ENCODE peak calls at places on chromosomes 5 and 9, in five cellular contexts. T is ovary, Q is colonic mucosa, P is cardiac muscle cell, G is esophagus squamous epithelium. E is an unnamed sample.

GRCh38 chr5:64221911-64222310 is 56.3 kb downstream of the RNF180 start:
- DNase-seq in Q (no peak), P (no peak), T (no peak), G (no peak), E (no peak)

GRCh38 chr5:159022178-159022556 is 77.5 kb downstream of the EBF1 start:
- DNase-seq in Q (peak; percentile 28), T (peak; percentile 53), P (no peak), G (no peak), E (peak; percentile 85)

GRCh38 chr9:128846680-128847030 is 17.1 kb upstream of the SPOUT1 start:
- DNase-seq in G (no peak), Q (no peak), P (no peak), T (no peak), E (no peak)

GRCh38 chr9:133950206-133950915 is 41.8 kb downstream of the VAV2 start:
- DNase-seq in G (no peak), Q (no peak), P (no peak), T (no peak), E (peak; percentile 39)

GRCh38 chr5:116575635-116576042 is 1.0 kb upstream of the SEMA6A start:
- DNase-seq in P (peak; percentile 63), G (no peak), T (peak; percentile 28), Q (peak; percentile 49), E (no peak)

GRCh38 chr9:89313842-89314241 is 2.8 kb downstream of the CKS2 start:
- DNase-seq in G (no peak), P (no peak), T (no peak), Q (no peak), E (no peak)

GRCh38 chr5:43193171-43193951 is 1.3 kb downstream of the NIM1K start:
- DNase-seq in T (no peak), Q (no peak), G (no peak), P (no peak), E (no peak)

GRCh38 chr9:112493738-112494137 is 7.1 kb downstream of the KIAA1958 start:
- DNase-seq in T (peak; percentile 30), G (no peak), P (no peak), Q (no peak), E (no peak)

GRCh38 chr5:132483661-132484385 is 6.8 kb downstream of the IRF1 start:
- DNase-seq in T (no peak), G (no peak), Q (no peak), P (no peak), E (peak; percentile 44)
- H3K36me3 ChIP-seq in T (no peaks in the 10 kb centered on the region), G (peaks cover 73% of the 10 kb centered on the region), Q (peaks cover 42% of the 10 kb centered on the region), P (no peaks in the 10 kb centered on the region), E (peaks cover 10% of the 10 kb centered on the region)

DNA sequence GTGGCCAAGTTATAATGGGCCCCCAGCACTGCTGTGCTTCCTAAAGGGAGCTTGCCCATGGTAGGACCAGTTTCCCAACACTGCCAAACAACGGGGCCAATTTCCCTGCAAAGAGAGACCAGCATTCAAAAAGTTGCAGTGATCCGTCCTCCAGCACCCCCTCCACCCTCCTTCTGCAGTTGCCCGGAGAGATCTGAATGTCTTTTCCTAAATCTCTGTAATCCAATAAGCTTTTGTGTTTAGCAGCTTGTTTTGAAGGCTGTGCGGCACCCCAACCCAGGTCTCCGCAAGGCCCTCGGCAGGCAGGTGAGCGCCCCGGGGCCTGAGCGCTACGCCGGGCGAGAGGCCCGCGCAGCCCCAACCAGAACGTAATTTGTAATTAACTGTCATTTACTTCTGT is 366.8 kb upstream of the IRX2 start:
- DNase-seq in G (no peak), T (no peak), P (no peak), Q (no peak), E (no peak)
- H3K27me3 ChIP-seq in G (no peaks in the 10 kb centered on the region), T (no peaks in the 10 kb centered on the region), P (no peaks in the 10 kb centered on the region), Q (peaks cover 3% of the 10 kb centered on the region), E (no peaks in the 10 kb centered on the region)

DNA sequence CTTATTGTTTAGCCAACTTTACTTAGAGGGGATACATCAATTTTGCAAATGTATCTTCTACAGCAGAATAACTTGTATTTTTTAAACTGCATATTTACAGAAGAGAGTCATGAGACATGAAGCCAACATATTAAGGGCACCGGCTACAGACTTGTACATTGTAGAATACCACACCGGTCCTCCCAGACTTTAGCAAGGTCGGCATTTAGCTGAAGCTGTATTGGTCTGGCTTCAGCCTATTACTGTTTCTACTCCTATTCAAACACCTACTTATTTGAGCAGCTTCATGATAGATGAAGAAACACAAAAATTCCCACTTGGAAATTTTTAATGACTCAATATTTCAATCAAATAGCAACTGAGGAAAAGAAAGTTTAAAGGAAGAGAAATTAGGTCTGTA is 33.0 kb downstream of the NR3C1 start:
- DNase-seq in T (no peak), P (no peak), G (no peak), Q (no peak), E (no peak)
- H3K36me3 ChIP-seq in T (no peaks in the 10 kb centered on the region), P (no peaks in the 10 kb centered on the region), G (peaks cover 6% of the 10 kb centered on the region), Q (no peaks in the 10 kb centered on the region), E (no peaks in the 10 kb centered on the region)

DNA sequence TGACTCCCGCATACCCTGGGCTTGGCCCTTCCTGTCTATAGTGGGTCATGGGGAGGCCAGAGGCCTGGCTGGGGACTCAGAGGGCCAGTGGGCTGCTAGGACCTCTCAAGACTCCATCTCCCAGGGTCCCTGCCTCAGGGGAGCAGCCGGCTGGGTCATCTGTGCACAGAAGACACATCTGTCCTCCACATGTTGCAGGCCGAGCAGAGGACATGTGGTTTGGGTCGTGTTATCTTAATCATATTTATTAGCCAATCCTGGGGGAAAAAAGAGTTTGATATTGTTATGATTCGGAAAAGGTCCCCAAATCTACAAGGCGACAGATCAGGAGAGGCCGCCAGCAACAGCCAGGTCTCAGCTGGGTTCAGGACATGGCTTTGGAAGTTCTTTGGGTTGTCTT is 14.4 kb downstream of the LMX1B start:
- DNase-seq in T (no peak), Q (no peak), P (no peak), G (no peak), E (no peak)
- H3K27me3 ChIP-seq in T (peaks cover 16% of the 10 kb centered on the region), Q (peaks cover 95% of the 10 kb centered on the region), P (peaks cover 100% of the 10 kb centered on the region), G (peaks cover 11% of the 10 kb centered on the region), E (no peaks in the 10 kb centered on the region)

DNA sequence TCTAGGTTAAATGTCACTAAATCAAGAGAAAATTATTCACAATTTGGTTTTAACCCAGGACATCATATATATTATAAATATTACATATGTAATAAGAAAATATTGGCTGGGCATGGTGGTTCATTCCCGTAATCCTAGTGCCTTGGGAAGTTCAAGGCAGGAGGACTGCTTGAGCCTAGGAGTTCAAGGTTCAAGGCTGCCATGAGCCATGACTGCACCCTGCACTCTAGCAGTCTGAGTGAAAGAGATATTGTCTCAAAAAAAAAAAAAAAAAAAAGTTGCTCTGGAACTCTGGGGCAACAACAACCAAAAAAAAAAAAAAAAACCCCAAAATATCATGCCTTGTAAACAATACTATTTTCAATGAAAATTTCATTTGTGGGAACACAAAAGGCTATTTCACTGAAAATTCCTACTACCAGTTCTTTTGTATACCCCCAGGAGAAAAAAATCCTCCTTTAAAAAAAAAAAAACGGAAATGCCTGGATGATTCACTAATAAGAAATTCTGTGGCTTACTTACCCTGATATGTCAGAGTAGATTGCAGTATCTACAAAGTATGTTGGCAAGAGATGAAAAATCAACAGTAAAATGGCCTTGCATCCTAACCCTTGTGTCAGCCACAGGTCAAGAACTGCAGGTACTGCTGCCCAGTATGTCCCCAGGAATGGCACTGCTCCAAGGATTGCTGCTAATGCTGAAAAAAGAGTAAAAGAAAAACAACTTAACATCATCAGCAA is 22.6 kb upstream of the CTNNAL1 start:
- DNase-seq in T (peak; percentile 85), G (no peak), Q (no peak), P (no peak), E (no peak)
- H3K36me3 ChIP-seq in T (no peaks in the 10 kb centered on the region), G (peaks cover 80% of the 10 kb centered on the region), Q (no peaks in the 10 kb centered on the region), P (peaks cover 17% of the 10 kb centered on the region), E (no peaks in the 10 kb centered on the region)